ENCODE peak calls at places on chromosome 13, in six cellular contexts. G is ELR, Y is C1 segment of cervical spinal cord, A is SK-N-SH, Z is fibroblast of lung, T is frontal cortex. Q is an unnamed sample.

GRCh38 chr13:79589605-79590511 is 108.9 kb downstream of the NDFIP2 start:
- DNase-seq in G (no peak), Y (no peak), A (no peak), Z (no peak), T (no peak), Q (no peak)

GRCh38 chr13:50203256-50204083 is 188.2 kb downstream of the KCNRG start:
- DNase-seq in G (no peak), Y (no peak), A (no peak), Z (no peak), T (no peak), Q (no peak)

GRCh38 chr13:36242761-36243160 is 28.4 kb upstream of the SOHLH2 start:
- DNase-seq in G (no peak), Y (no peak), A (no peak), Z (no peak), T (no peak), Q (no peak)

GRCh38 chr13:23865065-23865464 is 24.1 kb downstream of the MIPEP start:
- DNase-seq in G (no peak), Y (no peak), A (no peak), Z (no peak), T (no peak), Q (no peak)

GRCh38 chr13:111099292-111099691 is 15.8 kb upstream of the ARHGEF7 start:
- DNase-seq in G (peak), Y (no peak), A (no peak), Z (no peak), T (no peak), Q (no peak)

GRCh38 chr13:27076411-27076810 is 95.2 kb downstream of the USP12 start:
- DNase-seq in G (no peak), Y (no peak), A (no peak), Z (peak), T (no peak), Q (no peak)

GRCh38 chr13:79631260-79631659 is 150.3 kb downstream of the NDFIP2 start:
- DNase-seq in G (peak), Y (no peak), A (no peak), Z (peak), T (no peak), Q (no peak)

GRCh38 chr13:36030670-36031331 is 100.4 kb downstream of the DCLK1 start:
- DNase-seq in G (peak), Y (no peak), A (peak), Z (peak), T (no peak), Q (no peak)

GRCh38 chr13:85230754-85231153 is 568.5 kb downstream of the SLITRK6 start:
- DNase-seq in G (no peak), Y (no peak), A (no peak), Z (no peak), T (no peak), Q (no peak)

GRCh38 chr13:65854431-65854830 is 1375.7 kb downstream of the PCDH9 start:
- DNase-seq in G (no peak), Y (no peak), A (no peak), Z (no peak), T (no peak), Q (no peak)

GRCh38 chr13:32622827-32623226 is 36.6 kb downstream of the PDS5B start:
- DNase-seq in G (no peak), Y (no peak), A (no peak), Z (no peak), T (no peak), Q (no peak)

GRCh38 chr13:23651887-23652286 is 81.7 kb downstream of the TNFRSF19 start:
- DNase-seq in G (no peak), Y (no peak), A (no peak), Z (no peak), T (no peak), Q (no peak)

GRCh38 chr13:110347535-110348308 is 40.6 kb downstream of the COL4A2 start:
- DNase-seq in G (peak), Y (no peak), A (no peak), Z (peak), T (no peak), Q (no peak)

GRCh38 chr13:39036212-39036611 is 1.7 kb downstream of the PROSER1 start:
- DNase-seq in G (peak), Y (no peak), A (no peak), Z (peak), T (no peak), Q (no peak)

GRCh38 chr13:50015263-50015662 is at the start of gene KCNRG:
- DNase-seq in G (no peak), Y (no peak), A (no peak), Z (peak), T (no peak), Q (no peak)

GRCh38 chr13:79869326-79869725 is 388.4 kb downstream of the NDFIP2 start:
- DNase-seq in G (peak), Y (no peak), A (no peak), Z (peak), T (no peak), Q (no peak)

GRCh38 chr13:78589206-78589605 is 14.1 kb downstream of the POU4F1 start:
- DNase-seq in G (peak), Y (no peak), A (no peak), Z (peak), T (no peak), Q (no peak)

GRCh38 chr13:62781866-62782265 is 1366.2 kb upstream of the PCDH20 start:
- DNase-seq in G (peak), Y (no peak), A (no peak), Z (no peak), T (no peak), Q (no peak)

GRCh38 chr13:33051632-33052031 is 35.4 kb downstream of the KL start:
- DNase-seq in G (no peak), Y (no peak), A (no peak), Z (no peak), T (no peak), Q (no peak)

GRCh38 chr13:98325724-98326123 is 148.7 kb upstream of the RNF113B start:
- DNase-seq in G (no peak), Y (no peak), A (no peak), Z (no peak), T (no peak), Q (no peak)

GRCh38 chr13:74767031-74767430 is 632.8 kb upstream of the KLF12 start:
- DNase-seq in G (peak), Y (no peak), A (no peak), Z (peak), T (no peak), Q (no peak)

GRCh38 chr13:97114696-97115095 is 107.4 kb upstream of the MBNL2 start:
- DNase-seq in G (no peak), Y (no peak), A (no peak), Z (no peak), T (no peak), Q (no peak)

Q was measured in lower lobe of right lung.